ENCODE peak calls at places on chromosomes 7 and 10, in six cellular contexts. V is psoas muscle; Y is A673; D is dorsolateral prefrontal cortex; B is adipocyte; C is CD4-positive, alpha-beta memory T cell. H is an unnamed sample. For H3K27me3, the result is how much of the 10 kb centered on the place peaks cover.

GRCh38 chr7:93119191-93119905 is 1.6 kb upstream of the SAMD9 start:
- DNase-seq in V (no peak), Y (no peak), D (no peak), B (peak), C (no peak), H (peak)

GRCh38 chr7:16067695-16068094 is 353.6 kb downstream of the CRPPA start:
- DNase-seq in V (no peak), Y (no peak), D (no peak), B (no peak), C (no peak), H (no peak)

GRCh38 chr7:41648506-41648905 is 54.4 kb downstream of the INHBA start:
- DNase-seq in V (no peak), Y (no peak), D (no peak), B (peak), C (no peak), H (no peak)

GRCh38 chr7:68511281-68511680 is 1087.0 kb upstream of the AUTS2 start:
- DNase-seq in V (no peak), Y (no peak), D (no peak), B (no peak), C (no peak), H (no peak)

GRCh38 chr7:50661345-50662058 is 96.3 kb upstream of the DDC start:
- DNase-seq in V (no peak), Y (no peak), D (no peak), B (no peak), C (no peak), H (no peak)

GRCh38 chr10:79266543-79267312 is 80.5 kb upstream of the PPIF start:
- DNase-seq in V (peak), Y (peak), D (peak), B (peak), C (no peak), H (peak)

GRCh38 chr10:45354261-45354660 is 19.8 kb upstream of the ALOX5 start:
- DNase-seq in V (no peak), Y (no peak), D (no peak), B (no peak), C (no peak), H (no peak)

GRCh38 chr10:58512470-58513188 is at the start of gene BICC1:
- DNase-seq in V (peak), Y (peak), D (peak), B (peak), C (no peak), H (peak)

GRCh38 chr7:132125096-132125495 is 451.2 kb downstream of the PLXNA4 start:
- DNase-seq in V (no peak), Y (no peak), D (no peak), B (no peak), C (no peak), H (no peak)

GRCh38 chr7:131007439-131008330 is 273.7 kb upstream of the KLF14 start:
- DNase-seq in V (peak), Y (peak), D (peak), B (peak), C (peak), H (peak)

GRCh38 chr7:30237271-30237695 is 47.1 kb upstream of the ZNRF2 start:
- DNase-seq in V (no peak), Y (no peak), D (no peak), B (no peak), C (no peak), H (no peak)

GRCh38 chr10:78772486-78772885 is 296.3 kb upstream of the ZMIZ1 start:
- DNase-seq in V (no peak), Y (no peak), D (no peak), B (no peak), C (no peak), H (no peak)

GRCh38 chr7:38736135-38736534 is 105.0 kb upstream of the AMPH start:
- DNase-seq in V (no peak), Y (no peak), D (no peak), B (no peak), C (no peak), H (no peak)

GRCh38 chr7:45384499-45384898 is 189.7 kb upstream of the ADCY1 start:
- DNase-seq in V (no peak), Y (no peak), D (no peak), B (no peak), C (no peak), H (no peak)

GRCh38 chr10:58757352-58758071 is 244.8 kb downstream of the BICC1 start:
- DNase-seq in V (no peak), Y (no peak), D (no peak), B (no peak), C (no peak), H (no peak)

GRCh38 chr10:44125879-44126675 is 258.8 kb downstream of the CXCL12 start:
- DNase-seq in V (no peak), Y (no peak), D (no peak), B (peak), C (no peak), H (peak)

GRCh38 chr10:70578371-70578947 is 24.1 kb downstream of the PRF1 start:
- DNase-seq in V (no peak), Y (no peak), D (no peak), B (peak), C (peak), H (peak)

GRCh38 chr7:102916881-102917280 is 4.1 kb downstream of the LRRC17 start:
- DNase-seq in V (no peak), Y (no peak), D (no peak), B (peak), C (no peak), H (peak)

GRCh38 chr10:6699336-6699735 is 119.3 kb upstream of the PRKCQ start:
- DNase-seq in V (no peak), Y (no peak), D (no peak), B (peak), C (no peak), H (no peak)

GRCh38 chr10:22251751-22252285 is 34.0 kb upstream of the EBLN1 start:
- DNase-seq in V (peak), Y (peak), D (peak), B (peak), C (peak), H (no peak)

GRCh38 chr7:120521761-120522737 is 249.1 kb downstream of the KCND2 start:
- DNase-seq in V (no peak), Y (no peak), D (no peak), B (no peak), C (no peak), H (no peak)

GRCh38 chr10:93921338-93921737 is 27.6 kb downstream of the SLC35G1 start:
- DNase-seq in V (no peak), Y (peak), D (no peak), B (no peak), C (peak), H (no peak)

GRCh38 chr10:112362833-112363232 is 11.1 kb upstream of the ACSL5 start:
- DNase-seq in V (peak), Y (no peak), D (no peak), B (no peak), C (no peak), H (no peak)

GRCh38 chr10:49135575-49136313 is 1.9 kb upstream of the FAM170B start:
- DNase-seq in V (no peak), Y (no peak), D (no peak), B (no peak), C (no peak), H (peak)

GRCh38 chr10:11231285-11231684 is 213.6 kb downstream of the CELF2 start:
- DNase-seq in V (no peak), Y (no peak), D (no peak), B (no peak), C (no peak), H (no peak)

GRCh38 chr10:49622426-49623425 is 8.9 kb downstream of the CHAT start:
- DNase-seq in V (no peak), Y (no peak), D (no peak), B (no peak), C (no peak), H (no peak)

GRCh38 chr7:74657692-74658170 is at the start of gene GTF2I:
- DNase-seq in V (no peak), Y (no peak), D (no peak), B (no peak), C (no peak), H (no peak)

GRCh38 chr10:85916999-85917573 is 449.5 kb downstream of the GRID1 start:
- DNase-seq in V (no peak), Y (no peak), D (no peak), B (no peak), C (no peak), H (no peak)

GRCh38 chr7:152148706-152149105 is 123.2 kb downstream of the GALNT11 start:
- DNase-seq in V (no peak), Y (no peak), D (no peak), B (no peak), C (no peak), H (no peak)

GRCh38 chr7:28957064-28957821 is 887 bp downstream of the TRIL start:
- DNase-seq in V (peak), Y (peak), D (no peak), B (peak), C (no peak), H (no peak)

GRCh38 chr10:125362966-125363365 is 202.6 kb upstream of the CTBP2 start:
- DNase-seq in V (no peak), Y (no peak), D (no peak), B (no peak), C (no peak), H (no peak)

GRCh38 chr10:81873932-81874816 is 820 bp upstream of the NRG3 start:
- DNase-seq in V (peak), Y (no peak), D (peak), B (no peak), C (no peak), H (peak)

GRCh38 chr7:40755438-40755837 is 620.6 kb downstream of the SUGCT start:
- DNase-seq in V (no peak), Y (no peak), D (no peak), B (peak), C (no peak), H (no peak)

GRCh38 chr10:129417164-129417563 is 49.9 kb upstream of the MGMT start:
- DNase-seq in V (no peak), Y (peak), D (no peak), B (peak), C (no peak), H (no peak)

GRCh38 chr10:119896061-119896655 is 3.6 kb downstream of the SEC23IP start:
- DNase-seq in V (no peak), Y (no peak), D (no peak), B (peak), C (no peak), H (peak)

GRCh38 chr7:140640060-140640611 is 477 bp downstream of the DENND2A start:
- DNase-seq in V (peak), Y (no peak), D (no peak), B (peak), C (no peak), H (no peak)

GRCh38 chr7:101942603-101943210 is 125.3 kb downstream of the CUX1 start:
- DNase-seq in V (no peak), Y (no peak), D (no peak), B (no peak), C (no peak), H (no peak)

GRCh38 chr7:1397491-1398327 is 61.6 kb downstream of the MICALL2 start:
- DNase-seq in V (no peak), Y (no peak), D (no peak), B (peak), C (no peak), H (peak)
- H3K27me3 ChIP-seq in V (under half), Y (under half), D (under half), B (half or more), C (under half), H (under half)

DNA sequence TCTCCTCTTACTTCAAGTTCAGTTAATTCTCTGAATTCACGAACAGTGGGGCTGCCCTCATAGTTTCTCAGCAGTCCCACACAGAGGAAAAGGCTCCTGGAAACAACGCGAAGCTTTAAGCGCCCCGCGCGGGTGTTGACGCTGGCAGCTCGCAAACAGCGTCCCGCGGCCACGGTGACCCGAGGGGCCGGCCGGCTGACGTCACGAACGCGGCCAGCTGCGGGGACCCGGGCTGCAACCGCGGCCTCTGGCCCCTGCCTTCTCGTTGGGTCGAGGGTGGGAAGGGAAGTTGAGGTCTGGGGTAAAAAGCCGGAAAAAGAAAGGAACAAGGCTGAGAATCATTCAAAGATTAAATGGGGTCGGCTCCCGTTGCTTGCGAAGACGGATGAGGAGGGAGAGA is 7.2 kb upstream of the FEZF1 start:
- DNase-seq in V (no peak), Y (peak), D (no peak), B (no peak), C (no peak), H (no peak)
- H3K27me3 ChIP-seq in V (under half), Y (under half), D (half or more), B (half or more), C (under half), H (half or more)

DNA sequence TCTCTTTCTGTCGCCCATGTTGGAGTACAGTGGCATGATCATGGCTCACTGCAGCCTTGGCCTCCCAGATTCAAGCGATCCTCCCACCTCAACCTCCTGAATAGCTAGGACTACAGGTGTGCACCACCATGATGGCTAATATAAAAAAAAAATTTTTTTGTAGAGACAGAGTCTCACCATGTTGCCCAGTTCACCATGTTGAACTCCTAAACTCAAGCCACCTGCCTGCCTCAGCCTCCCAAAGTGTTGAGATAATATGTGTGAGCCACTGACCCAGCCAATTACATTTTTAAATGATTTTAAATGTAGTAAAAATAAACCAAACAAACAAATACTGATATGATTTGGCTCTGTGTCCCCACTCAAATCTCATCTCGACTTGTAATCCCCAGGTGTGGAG is 101.7 kb upstream of the LEP start:
- DNase-seq in V (no peak), Y (no peak), D (no peak), B (no peak), C (no peak), H (no peak)
- H3K27me3 ChIP-seq in V (under half), Y (under half), D (under half), B (under half), C (under half), H (under half)

DNA sequence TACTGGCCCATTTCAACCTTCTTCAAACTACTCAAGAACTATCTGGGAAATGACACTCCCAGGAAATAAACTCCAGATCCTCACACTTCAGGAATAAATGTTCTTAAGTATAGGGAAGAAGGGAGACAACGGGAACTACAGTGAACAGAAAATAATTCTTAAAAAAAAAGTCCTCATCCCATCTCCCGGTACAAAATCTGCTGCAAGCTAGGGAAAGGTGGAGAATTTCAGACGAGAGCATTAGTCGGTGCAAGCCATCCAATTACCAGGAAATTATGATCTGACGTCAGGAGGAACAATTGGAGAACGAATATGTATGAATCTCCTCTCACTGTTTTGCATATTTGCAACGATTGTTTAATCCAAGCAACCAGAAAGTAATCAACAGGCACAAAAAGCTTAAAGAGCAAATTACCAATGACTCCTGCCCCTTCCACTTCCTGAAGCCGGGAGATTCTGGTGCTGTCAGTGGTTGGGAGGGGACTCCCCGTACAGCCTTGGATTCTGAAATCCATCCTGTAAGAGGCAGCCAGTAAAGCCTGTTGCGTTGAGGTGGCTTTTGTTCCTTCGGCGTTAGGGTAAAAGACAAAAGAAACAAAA is 15.1 kb upstream of the GATA3 start:
- DNase-seq in V (no peak), Y (peak), D (no peak), B (no peak), C (peak), H (no peak)
- H3K27me3 ChIP-seq in V (half or more), Y (half or more), D (half or more), B (half or more), C (half or more), H (half or more)

GRCh38 chr7:64886956-64887545 is 16.0 kb upstream of the ZNF273 start:
- DNase-seq in V (no peak), Y (no peak), D (no peak), B (no peak), C (no peak), H (no peak)
- H3K27me3 ChIP-seq in V (under half), Y (under half), D (under half), B (under half), C (under half), H (under half)

DNA sequence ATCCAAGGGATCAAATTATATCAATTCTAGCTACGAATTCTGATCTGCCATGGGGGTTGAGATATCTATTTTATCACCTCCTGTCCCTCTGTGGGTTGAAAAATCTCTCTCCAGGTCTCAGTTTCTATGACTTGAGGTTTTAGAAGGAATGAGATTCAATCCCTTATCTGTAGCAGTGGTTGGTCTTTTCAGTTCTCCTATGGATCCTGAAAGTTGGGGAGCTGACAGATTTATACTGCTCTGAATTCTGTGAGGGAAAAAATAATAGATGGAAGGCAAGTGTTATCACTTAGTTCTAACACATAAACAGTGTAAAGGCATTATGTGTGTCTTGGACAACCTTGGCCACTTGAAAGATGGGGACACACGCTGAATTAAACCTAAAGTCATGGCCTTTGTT is 15.8 kb upstream of the FBXW4 start:
- DNase-seq in V (no peak), Y (no peak), D (no peak), B (no peak), C (no peak), H (no peak)
- H3K27me3 ChIP-seq in V (under half), Y (under half), D (under half), B (under half), C (under half), H (under half)

GRCh38 chr7:1247527-1248041 is 14.9 kb downstream of the UNCX start:
- DNase-seq in V (peak), Y (peak), D (peak), B (no peak), C (no peak), H (no peak)

GRCh38 chr7:1248077-1248458 is 15.4 kb downstream of the UNCX start:
- DNase-seq in V (peak), Y (no peak), D (no peak), B (no peak), C (no peak), H (no peak)

GRCh38 chr7:1250901-1251300 is 18.2 kb downstream of the UNCX start:
- DNase-seq in V (peak), Y (no peak), D (no peak), B (no peak), C (no peak), H (no peak)

GRCh38 chr7:1248459-1249131 is 15.9 kb downstream of the UNCX start:
- DNase-seq in V (peak), Y (no peak), D (no peak), B (no peak), C (no peak), H (no peak)

DNA sequence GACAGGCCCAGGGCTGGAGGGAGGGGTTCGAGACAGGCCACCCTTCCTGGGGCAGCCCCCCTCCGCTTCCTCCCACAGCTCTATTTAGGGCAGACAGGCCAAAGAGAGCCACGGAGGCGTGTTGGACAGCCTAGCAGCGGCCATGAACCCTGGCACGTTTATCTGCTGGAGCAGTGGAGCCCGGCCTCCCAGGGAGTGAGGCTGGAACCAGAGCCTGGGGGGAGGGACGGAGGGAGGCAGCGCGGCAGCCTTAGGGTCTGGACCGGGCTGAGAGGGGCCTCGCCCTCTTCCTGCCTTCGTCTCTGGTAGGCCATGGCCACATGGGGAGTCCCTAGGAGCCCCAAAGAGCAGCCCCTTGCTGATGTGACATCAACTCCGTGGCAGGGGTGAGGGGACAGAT is 17.1 kb downstream of the UNCX start:
- DNase-seq in V (peak), Y (no peak), D (no peak), B (no peak), C (no peak), H (no peak)
- H3K27me3 ChIP-seq in V (under half), Y (under half), D (half or more), B (half or more), C (under half), H (half or more)

GRCh38 chr7:129187681-129188371 is 607 bp upstream of the SMO start:
- DNase-seq in V (no peak), Y (no peak), D (no peak), B (no peak), C (no peak), H (no peak)

GRCh38 chr7:129189661-129190310 is 1.4 kb downstream of the SMO start:
- DNase-seq in V (no peak), Y (no peak), D (no peak), B (peak), C (no peak), H (no peak)

GRCh38 chr7:129191272-129191671 is 2.8 kb downstream of the SMO start:
- DNase-seq in V (no peak), Y (no peak), D (no peak), B (no peak), C (no peak), H (no peak)

GRCh38 chr7:129188372-129188891 is at the start of gene SMO:
- DNase-seq in V (peak), Y (peak), D (no peak), B (peak), C (no peak), H (no peak)

GRCh38 chr7:129188892-129189660 is 643 bp downstream of the SMO start:
- DNase-seq in V (peak), Y (no peak), D (no peak), B (peak), C (no peak), H (no peak)
- H3K27me3 ChIP-seq in V (under half), Y (under half), D (under half), B (half or more), C (under half), H (under half)

GRCh38 chr7:123537026-123537642 is 2.7 kb upstream of the IQUB start:
- DNase-seq in V (no peak), Y (peak), D (no peak), B (peak), C (peak), H (peak)
- H3K27me3 ChIP-seq in V (under half), Y (under half), D (under half), B (under half), C (under half), H (under half)